ENCODE peak calls at places on chromosomes 3 and 15, in seven cellular contexts. Z, O, I, G, M, N and L are unnamed samples. For H3K27me3, the result is how much of the 10 kb centered on the place peaks cover.

GRCh38 chr15:59825926-59826325 is 136.8 kb upstream of the BNIP2 start:
- DNase-seq in Z (no peak), M (no peak), N (no peak), G (no peak), I (no peak), O (no peak), L (no peak)

GRCh38 chr15:63157891-63158431 is 684 bp upstream of the RPS27L start:
- DNase-seq in Z (peak), O (peak), I (peak), M (peak), G (no peak), N (peak), L (peak)

GRCh38 chr3:31008986-31009385 is 114.5 kb upstream of the GADL1 start:
- DNase-seq in O (peak), G (no peak), I (no peak), N (peak), Z (no peak), M (no peak), L (no peak)

GRCh38 chr3:179333084-179333483 is 10.3 kb downstream of the ZNF639 start:
- DNase-seq in M (no peak), Z (no peak), O (no peak), I (no peak), N (no peak), G (no peak), L (no peak)

GRCh38 chr3:95338446-95338845 is 1275.6 kb downstream of the NSUN3 start:
- DNase-seq in N (no peak), M (no peak), Z (no peak), I (no peak), G (no peak), O (no peak), L (no peak)

GRCh38 chr3:143036557-143036956 is 35.2 kb downstream of the U2SURP start:
- DNase-seq in O (no peak), Z (no peak), M (no peak), N (no peak), I (no peak), G (no peak), L (no peak)

GRCh38 chr15:90956551-90957104 is 1.9 kb downstream of the RCCD1 start:
- DNase-seq in O (peak), G (peak), Z (peak), I (peak), M (peak), N (peak), L (peak)

GRCh38 chr3:33746412-33747116 is 28.5 kb upstream of the CLASP2 start:
- DNase-seq in I (no peak), G (no peak), Z (no peak), O (peak), M (no peak), N (no peak), L (no peak)

GRCh38 chr3:116111765-116112164 is 333.5 kb downstream of the LSAMP start:
- DNase-seq in I (no peak), O (no peak), Z (no peak), M (no peak), N (no peak), G (no peak), L (no peak)

GRCh38 chr3:96959902-96960596 is 145.7 kb downstream of the EPHA6 start:
- DNase-seq in M (no peak), O (no peak), N (no peak), G (no peak), I (no peak), Z (no peak), L (no peak)

GRCh38 chr3:178205750-178206149 is 330.5 kb upstream of the KCNMB2 start:
- DNase-seq in Z (no peak), N (peak), G (no peak), I (no peak), O (no peak), M (no peak), L (no peak)

GRCh38 chr15:58472821-58473581 is 41.2 kb downstream of the LIPC start:
- DNase-seq in I (no peak), Z (no peak), O (no peak), G (no peak), N (peak), M (peak), L (no peak)

GRCh38 chr3:158093526-158093925 is 12.7 kb downstream of the SHOX2 start:
- DNase-seq in G (no peak), Z (no peak), M (no peak), O (no peak), I (no peak), N (no peak), L (no peak)

GRCh38 chr3:179745109-179745508 is 92.3 kb downstream of the USP13 start:
- DNase-seq in G (no peak), Z (no peak), O (no peak), M (no peak), I (no peak), N (no peak), L (no peak)

GRCh38 chr3:81005992-81006391 is 755.5 kb downstream of the GBE1 start:
- DNase-seq in I (no peak), M (no peak), Z (no peak), G (no peak), O (peak), N (no peak), L (no peak)

GRCh38 chr15:80068578-80068977 is 9.1 kb downstream of the ZFAND6 start:
- DNase-seq in N (peak), Z (no peak), G (no peak), I (no peak), M (no peak), O (no peak), L (no peak)

GRCh38 chr3:127899769-127900168 is 15.3 kb upstream of the KBTBD12 start:
- DNase-seq in M (no peak), N (no peak), Z (no peak), G (no peak), I (no peak), O (no peak), L (no peak)

GRCh38 chr3:194571491-194571941 is 61.7 kb downstream of the TMEM44 start:
- DNase-seq in G (no peak), O (no peak), N (peak), M (no peak), I (no peak), Z (no peak), L (no peak)

GRCh38 chr3:13206799-13207577 is 133.8 kb upstream of the IQSEC1 start:
- DNase-seq in Z (no peak), G (peak), O (no peak), M (no peak), I (no peak), N (no peak), L (no peak)

DNA sequence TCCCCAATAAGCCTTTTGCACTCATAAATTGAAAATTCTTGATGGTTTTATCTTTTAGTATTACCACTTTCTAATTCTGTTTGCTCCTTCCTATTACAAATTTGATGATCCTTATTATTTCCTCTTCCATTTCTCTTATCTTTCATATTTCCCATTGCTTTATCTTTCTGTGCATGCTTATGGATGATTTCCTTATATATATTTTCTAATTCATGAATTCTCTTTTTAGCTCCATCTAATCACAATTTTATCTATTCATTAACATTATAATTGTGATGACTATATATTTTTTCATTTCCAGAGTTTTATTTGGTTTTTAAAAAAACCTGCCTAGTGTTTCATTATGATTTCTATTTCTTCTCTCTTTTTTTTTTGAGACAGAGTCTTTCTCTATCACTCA is 17.9 kb downstream of the FOXL2NB start:
- DNase-seq in Z (no peak), G (no peak), N (no peak), M (no peak), O (no peak), I (no peak), L (no peak)
- H3K27me3 ChIP-seq in Z (under half), G (half or more), N (under half), M (under half), O (under half), I (under half), L (under half)

GRCh38 chr3:172903642-172904041 is 153.1 kb downstream of the ECT2 start:
- DNase-seq in M (no peak), N (no peak), G (no peak), I (no peak), O (no peak), Z (no peak), L (no peak)
- H3K27me3 ChIP-seq in M (under half), N (under half), G (under half), I (under half), O (under half), Z (under half), L (under half)

GRCh38 chr3:24521306-24522154 is 26.9 kb upstream of the THRB start:
- DNase-seq in N (peak), G (peak), Z (peak), M (no peak), I (peak), O (peak), L (peak)
- H3K27me3 ChIP-seq in N (under half), G (under half), Z (under half), M (under half), I (under half), O (half or more), L (under half)

DNA sequence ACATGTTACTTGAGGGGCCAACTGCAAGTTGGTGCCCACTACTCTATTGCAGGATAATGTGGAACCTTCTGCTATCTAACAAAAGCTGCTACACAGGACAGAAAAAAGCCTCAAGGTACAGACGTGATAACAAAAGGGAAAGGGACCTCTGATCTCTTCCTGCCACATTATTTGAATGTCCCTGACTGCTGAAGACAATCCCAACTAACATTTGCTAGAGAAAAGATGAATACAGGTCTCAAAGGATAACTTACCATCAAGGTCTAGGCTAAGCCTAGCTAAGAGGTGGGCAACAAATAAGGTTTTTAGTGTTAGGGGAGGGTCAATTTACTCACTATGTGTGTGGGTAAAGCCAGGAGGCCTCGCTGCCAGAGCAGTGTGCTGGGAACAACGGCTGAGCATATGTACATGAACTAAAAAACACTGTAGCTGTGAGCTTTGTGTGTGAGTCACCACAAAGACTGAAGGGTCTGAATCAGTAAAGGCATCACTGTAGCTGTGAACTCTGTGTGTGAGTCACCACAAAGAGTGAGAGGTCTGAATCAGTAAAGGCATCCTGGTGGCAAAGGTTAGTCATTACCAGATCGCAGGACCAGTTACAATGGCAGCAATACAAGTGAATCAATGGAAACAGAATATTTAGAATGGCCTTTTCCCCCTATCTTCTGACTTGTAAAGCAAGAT is 111.7 kb downstream of the LMLN start:
- DNase-seq in M (peak), O (peak), N (peak), I (no peak), G (no peak), Z (no peak), L (no peak)
- H3K27me3 ChIP-seq in M (under half), O (under half), N (under half), I (under half), G (under half), Z (under half), L (under half)

GRCh38 chr3:160205606-160206005 is 19.6 kb upstream of the C3orf80 start:
- DNase-seq in G (no peak), N (peak), Z (no peak), I (no peak), O (no peak), M (no peak), L (no peak)

GRCh38 chr3:160213181-160213580 is 12.0 kb upstream of the C3orf80 start:
- DNase-seq in O (no peak), N (no peak), Z (no peak), I (no peak), M (no peak), G (no peak), L (no peak)

DNA sequence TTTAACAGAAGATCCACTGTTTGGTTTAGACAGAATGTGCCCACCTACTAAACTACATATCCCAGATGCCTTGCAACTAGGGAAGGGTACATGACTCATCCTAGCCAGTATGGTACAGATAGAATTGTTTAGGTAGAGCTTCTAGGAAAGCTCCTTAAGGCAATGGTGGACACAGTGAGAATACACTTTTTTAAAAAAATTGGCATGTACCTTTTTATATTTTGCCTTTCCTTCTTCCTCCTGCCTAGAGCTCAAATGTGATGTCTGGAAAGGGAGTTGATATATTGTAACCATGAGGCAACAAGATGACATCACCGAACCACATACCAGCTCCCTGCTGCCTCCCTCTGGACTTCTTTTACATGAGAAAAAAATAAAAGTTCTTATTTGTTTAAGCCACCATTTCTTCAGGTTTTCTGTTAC is 14.4 kb upstream of the C3orf80 start:
- DNase-seq in M (no peak), Z (no peak), O (peak), I (no peak), N (peak), G (no peak), L (no peak)
- H3K27me3 ChIP-seq in M (under half), Z (under half), O (under half), I (under half), N (under half), G (under half), L (under half)

GRCh38 chr15:52790166-52790708 is at the start of gene ONECUT1:
- DNase-seq in Z (peak), I (peak), G (no peak), O (peak), M (no peak), N (peak), L (no peak)
- H3K27me3 ChIP-seq in Z (half or more), I (half or more), G (half or more), O (half or more), M (half or more), N (half or more), L (under half)

DNA sequence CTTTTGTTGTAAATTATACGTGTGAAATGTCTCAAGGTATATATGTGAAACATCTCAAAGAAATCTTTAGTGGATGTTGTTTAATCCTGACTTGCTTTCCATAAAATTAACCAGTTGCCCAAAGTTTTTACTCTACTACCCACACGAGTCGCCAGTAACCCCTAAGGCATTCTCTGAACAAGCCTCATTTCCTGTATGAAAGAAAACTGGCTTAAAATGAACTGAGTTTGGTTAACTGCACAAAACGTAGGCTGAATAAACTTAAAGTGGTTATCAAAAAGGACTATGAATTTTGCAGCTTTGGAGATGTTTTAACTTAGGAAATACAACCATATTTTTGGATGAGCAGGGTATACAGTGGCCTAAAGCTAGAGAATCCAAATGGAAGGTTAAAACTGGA is 2.7 kb upstream of the APPL1 start:
- DNase-seq in I (no peak), G (no peak), M (no peak), O (no peak), Z (no peak), N (peak), L (no peak)
- H3K27me3 ChIP-seq in I (under half), G (under half), M (under half), O (under half), Z (under half), N (under half), L (under half)

DNA sequence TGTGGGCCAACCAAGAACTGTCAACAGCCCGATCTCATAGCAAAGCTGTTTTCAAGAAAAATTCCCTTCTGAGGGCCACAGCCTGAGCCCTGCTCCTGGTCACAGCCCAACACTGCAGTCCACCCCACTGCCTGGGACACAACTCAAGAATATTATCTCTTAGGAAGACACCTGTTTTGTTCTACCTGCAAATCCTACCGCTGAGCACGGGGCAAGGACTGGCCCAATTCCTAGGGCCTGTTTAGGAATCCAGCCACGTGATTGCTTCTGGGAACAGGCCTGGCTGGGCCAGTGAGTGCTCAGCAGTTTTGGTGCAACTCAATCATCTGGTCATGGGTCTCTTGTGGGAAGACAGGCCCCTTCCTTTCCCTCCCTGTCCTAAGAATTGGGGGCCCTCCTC is 8.3 kb downstream of the ISLR2 start:
- DNase-seq in M (no peak), O (no peak), I (no peak), Z (no peak), N (no peak), G (no peak), L (no peak)
- H3K27me3 ChIP-seq in M (under half), O (half or more), I (under half), Z (under half), N (under half), G (half or more), L (under half)

GRCh38 chr15:81493246-81493645 is 119.2 kb upstream of the TMC3 start:
- DNase-seq in I (no peak), G (no peak), Z (no peak), N (peak), M (no peak), O (no peak), L (no peak)

GRCh38 chr15:81502436-81502835 is 128.4 kb upstream of the TMC3 start:
- DNase-seq in I (no peak), N (peak), Z (no peak), M (no peak), G (no peak), O (no peak), L (no peak)

GRCh38 chr15:81500081-81500480 is 126.1 kb upstream of the TMC3 start:
- DNase-seq in N (no peak), I (no peak), O (no peak), G (no peak), M (no peak), Z (no peak), L (no peak)

GRCh38 chr15:81497226-81497625 is 123.2 kb upstream of the TMC3 start:
- DNase-seq in N (no peak), Z (no peak), G (no peak), M (no peak), I (no peak), O (no peak), L (no peak)

DNA sequence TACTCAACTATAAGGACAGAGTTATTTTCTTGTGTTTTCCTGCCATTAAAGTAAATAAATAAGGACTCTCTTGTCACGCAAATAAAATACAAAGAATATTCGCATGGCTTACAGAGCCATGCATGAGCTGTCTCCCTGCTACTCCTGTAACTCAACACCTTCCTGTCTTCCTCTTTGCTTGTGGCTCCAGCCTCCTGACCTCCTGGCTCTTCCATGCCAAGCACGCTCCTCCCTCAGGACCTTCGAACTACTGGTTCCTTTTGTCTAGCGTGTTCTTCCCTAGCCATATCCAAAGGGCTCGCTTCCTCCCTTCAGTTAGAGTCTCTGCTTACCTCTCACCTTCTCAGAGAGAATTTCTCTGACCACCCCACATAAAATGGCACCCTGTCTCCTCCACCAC is 124.3 kb upstream of the TMC3 start:
- DNase-seq in Z (no peak), N (no peak), I (no peak), G (no peak), M (no peak), O (no peak), L (no peak)
- H3K27me3 ChIP-seq in Z (under half), N (under half), I (under half), G (under half), M (under half), O (under half), L (under half)

GRCh38 chr3:17908399-17909191 is 166.2 kb upstream of the TBC1D5 start:
- DNase-seq in I (no peak), Z (no peak), O (peak), M (no peak), G (no peak), N (no peak), L (no peak)
- H3K27me3 ChIP-seq in I (under half), Z (under half), O (under half), M (under half), G (under half), N (under half), L (under half)